ENCODE peak calls at places on chromosomes 3 and 15, in six cellular contexts. R, U, W, J, Y and G are unnamed samples.
A peak's percentile ranks its signal among the peaks of the same experiment; 100 is the strongest.

GRCh38 chr3:184815046-184815930 is 3.3 kb downstream of the VPS8 start:
- DNase-seq in R (no peak), U (no peak), W (no peak), J (no peak), Y (no peak), G (no peak)

GRCh38 chr15:92809880-92810361 is 90.2 kb upstream of the CHD2 start:
- DNase-seq in R (no peak), U (no peak), W (peak; percentile 46), J (no peak), Y (peak; percentile 77), G (peak; percentile 91)

GRCh38 chr15:60070838-60071493 is 66.9 kb downstream of the FOXB1 start:
- DNase-seq in R (no peak), U (no peak), W (no peak), J (no peak), Y (no peak), G (no peak)

GRCh38 chr3:167978071-167978470 is 117.7 kb downstream of the GOLIM4 start:
- DNase-seq in R (no peak), U (no peak), W (no peak), J (peak; percentile 97), Y (peak; percentile 33), G (no peak)

GRCh38 chr3:127217594-127218456 is 24.9 kb downstream of the PRR23E start:
- DNase-seq in R (no peak), U (no peak), W (peak; percentile 41), J (no peak), Y (no peak), G (no peak)

GRCh38 chr15:67100808-67101581 is 35.6 kb downstream of the SMAD3 start:
- DNase-seq in R (no peak), U (no peak), W (peak; percentile 78), J (no peak), Y (peak; percentile 69), G (peak; percentile 82)

GRCh38 chr15:58467722-58468436 is 36.1 kb downstream of the LIPC start:
- DNase-seq in R (no peak), U (no peak), W (no peak), J (no peak), Y (no peak), G (no peak)

GRCh38 chr15:65092046-65092770 is 15.7 kb downstream of the KBTBD13 start:
- DNase-seq in R (no peak), U (no peak), W (no peak), J (no peak), Y (no peak), G (no peak)

GRCh38 chr3:9687514-9687913 is 16.1 kb upstream of the CPNE9 start:
- DNase-seq in R (no peak), U (no peak), W (no peak), J (no peak), Y (no peak), G (no peak)